ENCODE peak calls at places on chromosome 1, in four cellular contexts. C is GM12865, U is C1 segment of cervical spinal cord, M is NAMALWA. Q is an unnamed sample.

GRCh38 chr1:196309386-196309785 is 298.9 kb downstream of the KCNT2 start:
- DNase-seq in C (peak), U (no peak), M (peak), Q (peak)

GRCh38 chr1:206459703-206460102 is 10.6 kb upstream of the IKBKE start:
- DNase-seq in C (no peak), U (no peak), M (no peak), Q (no peak)

GRCh38 chr1:239308701-239309333 is 77.6 kb upstream of the CHRM3 start:
- DNase-seq in C (peak), U (no peak), M (peak), Q (peak)

GRCh38 chr1:163897401-163898169 is 575.8 kb downstream of the NUF2 start:
- DNase-seq in C (no peak), U (no peak), M (no peak), Q (no peak)

GRCh38 chr1:172165403-172165802 is 255.1 kb upstream of the C1orf105 start:
- DNase-seq in C (no peak), U (no peak), M (no peak), Q (no peak)

GRCh38 chr1:52055066-52055853 is at the start of gene TXNDC12:
- DNase-seq in C (peak), U (peak), M (peak), Q (peak)

GRCh38 chr1:156246241-156246761 is 1.6 kb downstream of the PAQR6 start:
- DNase-seq in C (no peak), U (no peak), M (no peak), Q (no peak)

GRCh38 chr1:201261771-201262547 is 21.3 kb upstream of the PKP1 start:
- DNase-seq in C (no peak), U (no peak), M (no peak), Q (no peak)

GRCh38 chr1:173355281-173356031 is 121.7 kb upstream of the PRDX6 start:
- DNase-seq in C (peak), U (no peak), M (no peak), Q (no peak)

GRCh38 chr1:235238558-235238957 is 77.5 kb upstream of the RBM34 start:
- DNase-seq in C (no peak), U (no peak), M (no peak), Q (no peak)

GRCh38 chr1:78836736-78837135 is 169.8 kb downstream of the ADGRL4 start:
- DNase-seq in C (no peak), U (no peak), M (no peak), Q (peak)

GRCh38 chr1:207619833-207620572 is 24.9 kb upstream of the CR1L start:
- DNase-seq in C (peak), U (peak), M (peak), Q (peak)

GRCh38 chr1:99727575-99728190 is 38.8 kb downstream of the FRRS1 start:
- DNase-seq in C (no peak), U (no peak), M (no peak), Q (no peak)

GRCh38 chr1:184056921-184057496 is 5.5 kb downstream of the TSEN15 start:
- DNase-seq in C (no peak), U (no peak), M (no peak), Q (no peak)

GRCh38 chr1:147072371-147073061 is 99.8 kb downstream of the PRKAB2 start:
- DNase-seq in C (no peak), U (no peak), M (no peak), Q (no peak)

GRCh38 chr1:54477153-54477561 is 70.9 kb upstream of the ACOT11 start:
- DNase-seq in C (no peak), U (no peak), M (peak), Q (peak)

GRCh38 chr1:39692152-39693064 is 1.2 kb upstream of the HPCAL4 start:
- DNase-seq in C (no peak), U (no peak), M (no peak), Q (no peak)

GRCh38 chr1:61056674-61057439 is 25.5 kb upstream of the NFIA start:
- DNase-seq in C (no peak), U (peak), M (peak), Q (no peak)

GRCh38 chr1:160043543-160043942 is 11.8 kb upstream of the PIGM start:
- DNase-seq in C (no peak), U (no peak), M (no peak), Q (no peak)

GRCh38 chr1:1567152-1567830 is 7.4 kb downstream of the SSU72 start:
- DNase-seq in C (no peak), U (no peak), M (no peak), Q (no peak)